ENCODE peak calls at places on chromosomes 1 and 21, in five cellular contexts. S is heart left ventricle, A is mammary epithelial cell, L is NT2/D1, M is lower leg skin. P is an unnamed sample.
A peak's percentile ranks its signal among the peaks of the same experiment; 100 is the strongest.

GRCh38 chr21:42651515-42652401 is 1.7 kb upstream of the PDE9A start:
- DNase-seq in S (no peak), A (no peak), L (no peak), M (no peak), P (peak; percentile 68)

GRCh38 chr21:37833301-37833700 is 83.0 kb downstream of the KCNJ6 start:
- DNase-seq in S (no peak), A (no peak), L (no peak), M (no peak), P (no peak)

GRCh38 chr1:16232316-16232710 is 4.7 kb downstream of the CPLANE2 start:
- DNase-seq in S (no peak), A (no peak), L (no peak), M (no peak), P (no peak)

GRCh38 chr1:94579876-94580294 is 38.3 kb upstream of the F3 start:
- DNase-seq in S (no peak), A (peak; percentile 93), L (peak; percentile 77), M (no peak), P (no peak)

GRCh38 chr1:183622884-183623785 is 12.4 kb downstream of the ARPC5 start:
- DNase-seq in S (peak; percentile 38), A (peak; percentile 62), L (peak; percentile 71), M (no peak), P (peak; percentile 78)

GRCh38 chr1:37068897-37069296 is 34.6 kb upstream of the GRIK3 start:
- DNase-seq in S (no peak), A (no peak), L (no peak), M (no peak), P (no peak)

GRCh38 chr1:15525043-15525958 is 1.3 kb upstream of the CASP9 start:
- DNase-seq in S (no peak), A (no peak), L (no peak), M (peak; percentile 39), P (peak; percentile 96)

GRCh38 chr21:34351786-34352241 is 12.0 kb upstream of the KCNE2 start:
- DNase-seq in S (peak; percentile 36), A (no peak), L (peak; percentile 62), M (no peak), P (peak; percentile 69)

GRCh38 chr1:204623894-204624361 is 61.6 kb downstream of the LRRN2 start:
- DNase-seq in S (no peak), A (no peak), L (peak; percentile 57), M (no peak), P (peak; percentile 45)

GRCh38 chr1:54950361-54951163 is 29.9 kb upstream of the TMEM61 start:
- DNase-seq in S (peak; percentile 52), A (peak; percentile 71), L (peak; percentile 90), M (peak; percentile 87), P (peak; percentile 79)

GRCh38 chr1:90400121-90400520 is 317.0 kb downstream of the BARHL2 start:
- DNase-seq in S (no peak), A (peak; percentile 78), L (no peak), M (no peak), P (no peak)

GRCh38 chr21:45788635-45789506 is 145.3 kb downstream of the PCBP3 start:
- DNase-seq in S (no peak), A (peak; percentile 5), L (no peak), M (no peak), P (no peak)

GRCh38 chr1:21293537-21294265 is 3.4 kb upstream of the ECE1 start:
- DNase-seq in S (no peak), A (no peak), L (no peak), M (no peak), P (no peak)

GRCh38 chr1:23370744-23371710 is 1.4 kb upstream of the ZNF436 start:
- DNase-seq in S (peak; percentile 79), A (no peak), L (peak; percentile 92), M (no peak), P (peak; percentile 33)

GRCh38 chr1:234571692-234572091 is 38.3 kb downstream of the IRF2BP2 start:
- DNase-seq in S (no peak), A (no peak), L (no peak), M (no peak), P (no peak)

GRCh38 chr1:225848044-225848955 is 33.9 kb downstream of the TMEM63A start:
- DNase-seq in S (peak; percentile 61), A (no peak), L (no peak), M (no peak), P (no peak)

GRCh38 chr1:176374967-176375569 is 87.9 kb upstream of the PAPPA2 start:
- DNase-seq in S (peak; percentile 50), A (peak; percentile 46), L (peak; percentile 84), M (peak; percentile 69), P (peak; percentile 73)

GRCh38 chr1:119143716-119144115 is 3.3 kb upstream of the WARS2 start:
- DNase-seq in S (no peak), A (no peak), L (no peak), M (no peak), P (no peak)

GRCh38 chr1:147273409-147274307 is 31.2 kb downstream of the CHD1L start:
- DNase-seq in S (peak; percentile 30), A (peak; percentile 79), L (peak; percentile 57), M (peak; percentile 24), P (peak; percentile 64)

GRCh38 chr1:168892945-168893344 is 163.9 kb upstream of the DPT start:
- DNase-seq in S (no peak), A (no peak), L (no peak), M (no peak), P (no peak)

GRCh38 chr1:168888418-168888817 is 159.4 kb upstream of the DPT start:
- DNase-seq in S (no peak), A (no peak), L (no peak), M (no peak), P (no peak)

GRCh38 chr1:168897249-168897648 is 168.2 kb upstream of the DPT start:
- DNase-seq in S (no peak), A (no peak), L (no peak), M (no peak), P (no peak)

GRCh38 chr1:168894397-168894796 is 165.4 kb upstream of the DPT start:
- DNase-seq in S (no peak), A (no peak), L (no peak), M (no peak), P (no peak)

DNA sequence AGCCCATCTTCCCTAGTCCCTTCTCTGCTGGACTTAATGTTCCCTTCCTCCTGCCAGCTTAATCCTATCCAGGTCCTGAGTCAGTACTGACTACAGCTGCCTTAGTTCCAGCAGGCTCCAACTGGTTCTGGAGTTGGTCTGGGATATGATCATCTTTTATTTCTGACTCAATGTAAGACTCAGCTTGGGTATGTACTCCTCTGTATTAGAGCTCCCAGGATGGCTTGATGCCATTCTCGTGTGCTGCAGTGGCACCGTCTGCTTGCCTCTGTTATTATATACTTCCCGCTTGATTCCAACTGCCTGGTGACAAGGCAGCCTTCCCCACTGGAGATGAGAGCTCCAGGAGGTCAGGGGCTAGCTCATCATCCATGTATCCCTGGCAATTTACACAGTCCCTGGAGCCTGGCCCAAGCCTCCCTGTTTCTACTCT is 164.4 kb upstream of the DPT start:
- DNase-seq in S (peak; percentile 21), A (peak; percentile 73), L (no peak), M (peak; percentile 50), P (no peak)
- H3K4me3 ChIP-seq in S (no peak overlapping the region), A (no peak overlapping the region), L (no peak overlapping the region), M (no peak overlapping the region), P (no peak overlapping the region)

DNA sequence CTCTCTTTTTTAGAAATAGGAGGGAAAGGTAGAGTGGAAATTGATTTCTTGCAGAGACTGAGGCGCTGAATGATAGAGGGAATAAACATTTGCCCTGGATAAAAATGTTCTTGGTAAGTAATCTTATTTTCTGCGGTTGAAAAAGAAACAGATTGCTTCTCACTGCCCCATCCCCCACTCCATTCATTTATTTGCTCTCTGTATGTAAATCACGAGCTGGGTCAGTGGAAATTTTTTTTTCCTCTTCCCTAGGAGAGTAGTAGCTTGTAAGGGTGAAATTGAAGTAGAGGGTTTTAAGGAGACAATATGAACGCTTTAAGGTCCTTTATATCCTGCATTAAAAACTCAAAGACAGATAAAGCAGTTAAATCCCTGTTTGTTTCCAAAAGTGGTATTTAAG is 1.4 kb upstream of the BRINP3 start:
- DNase-seq in S (no peak), A (no peak), L (no peak), M (no peak), P (no peak)
- H3K4me3 ChIP-seq in S (peak overlapping the region; percentile 31), A (peak overlapping the region; percentile 16), L (peak overlapping the region; percentile 64), M (no peak overlapping the region), P (no peak overlapping the region)

GRCh38 chr1:110708968-110709367 is 34.2 kb upstream of the KCNA3 start:
- DNase-seq in S (no peak), A (no peak), L (no peak), M (no peak), P (peak; percentile 40)
- H3K4me3 ChIP-seq in S (no peak overlapping the region), A (no peak overlapping the region), L (no peak overlapping the region), M (no peak overlapping the region), P (no peak overlapping the region)

GRCh38 chr1:72281144-72281543 is 1.2 kb downstream of the NEGR1 start:
- DNase-seq in S (no peak), A (no peak), L (no peak), M (no peak), P (peak; percentile 4)

GRCh38 chr1:72281637-72282270 is 585 bp downstream of the NEGR1 start:
- DNase-seq in S (no peak), A (no peak), L (no peak), M (no peak), P (no peak)

GRCh38 chr1:72283204-72284083 is 1.1 kb upstream of the NEGR1 start:
- DNase-seq in S (peak; percentile 76), A (peak; percentile 73), L (peak; percentile 23), M (peak; percentile 60), P (peak; percentile 61)

GRCh38 chr1:72282690-72283203 is 408 bp upstream of the NEGR1 start:
- DNase-seq in S (peak; percentile 82), A (peak; percentile 95), L (peak; percentile 86), M (peak; percentile 76), P (peak; percentile 89)

GRCh38 chr1:72282271-72282656 is at the start of gene NEGR1:
- DNase-seq in S (peak; percentile 22), A (peak; percentile 50), L (peak; percentile 28), M (peak; percentile 31), P (peak; percentile 14)
- H3K4me3 ChIP-seq in S (peak within 1 kb of the TSS; percentile 91), A (peak within 1 kb of the TSS; percentile 63), L (peak within 1 kb of the TSS; percentile 86), M (peak within 1 kb of the TSS; percentile 96), P (peak within 1 kb of the TSS; percentile 64)

DNA sequence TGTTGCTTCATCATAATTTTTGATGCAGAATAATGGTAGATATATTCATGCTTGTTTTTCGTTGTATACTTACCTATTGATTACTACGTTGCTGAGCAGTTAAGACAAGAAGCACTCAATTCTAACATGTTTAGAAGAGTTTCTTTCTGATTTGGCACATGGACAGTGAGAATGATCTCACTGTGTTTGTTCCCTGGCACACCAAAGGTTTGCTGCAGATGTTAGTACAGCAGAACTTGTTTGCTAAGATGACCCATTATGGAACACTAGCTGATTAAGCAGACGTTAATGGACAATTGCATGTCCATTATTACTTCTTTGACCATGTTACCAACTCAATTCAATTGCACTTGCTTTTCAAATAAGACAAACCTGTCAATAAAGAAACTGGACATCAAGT is 184.7 kb upstream of the SGIP1 start:
- DNase-seq in S (no peak), A (no peak), L (no peak), M (no peak), P (peak; percentile 27)
- H3K4me3 ChIP-seq in S (no peak overlapping the region), A (no peak overlapping the region), L (no peak overlapping the region), M (no peak overlapping the region), P (no peak overlapping the region)

P was measured in NB4.